ENCODE peak calls at places on chromosomes 4 and X, in six cellular contexts. O is stomach, P is A549, V is psoas muscle, Y is adrenal gland, A is H9. K is an unnamed sample.

GRCh38 chr4:84479663-84480062 is 19.4 kb downstream of the NKX6-1 start:
- DNase-seq in O (no peak), Y (no peak), A (peak), V (no peak), P (no peak), K (no peak)

GRCh38 chrX:119194631-119195030 is 41.5 kb upstream of the PGRMC1 start:
- DNase-seq in Y (no peak), P (no peak), A (no peak), O (no peak), V (no peak), K (no peak)

GRCh38 chr4:183384516-183384915 is 59.9 kb upstream of the CDKN2AIP start:
- DNase-seq in O (no peak), P (no peak), Y (no peak), V (no peak), A (no peak), K (no peak)

GRCh38 chrX:40207626-40208025 is 109.9 kb upstream of the BCOR start:
- DNase-seq in O (no peak), V (no peak), Y (no peak), A (no peak), P (no peak), K (no peak)

GRCh38 chr4:95428216-95429085 is 120.3 kb downstream of the UNC5C start:
- DNase-seq in V (no peak), Y (no peak), P (no peak), A (no peak), O (no peak), K (no peak)

GRCh38 chr4:23022032-23022431 is 329.3 kb downstream of the GBA3 start:
- DNase-seq in O (no peak), P (peak), V (no peak), Y (no peak), A (no peak), K (no peak)

GRCh38 chr4:185898413-185898812 is 86.4 kb upstream of the SORBS2 start:
- DNase-seq in A (no peak), O (no peak), V (no peak), P (no peak), Y (no peak), K (no peak)

GRCh38 chr4:17680559-17680958 is 66.1 kb downstream of the MED28 start:
- DNase-seq in O (no peak), Y (no peak), P (no peak), V (no peak), A (no peak), K (no peak)

GRCh38 chr4:187258651-187259401 is 535.2 kb upstream of the FAT1 start:
- DNase-seq in A (no peak), O (no peak), V (no peak), Y (no peak), P (no peak), K (no peak)

GRCh38 chrX:86455495-86455894 is 307.2 kb downstream of the DACH2 start:
- DNase-seq in O (no peak), P (no peak), Y (no peak), V (no peak), A (no peak), K (no peak)

GRCh38 chr4:2949782-2950125 is 13.5 kb downstream of the NOP14 start:
- DNase-seq in O (no peak), Y (no peak), A (no peak), P (no peak), V (no peak), K (no peak)

GRCh38 chr4:2948895-2949781 is 14.1 kb downstream of the NOP14 start:
- DNase-seq in O (peak), P (no peak), V (no peak), Y (peak), A (peak), K (no peak)

GRCh38 chr4:2947926-2948325 is 15.3 kb downstream of the NOP14 start:
- DNase-seq in Y (no peak), A (no peak), P (no peak), V (no peak), O (no peak), K (no peak)

GRCh38 chr4:2953496-2953895 is 9.7 kb downstream of the NOP14 start:
- DNase-seq in O (no peak), A (no peak), P (no peak), V (no peak), Y (peak), K (no peak)

GRCh38 chr4:2950221-2950989 is 12.8 kb downstream of the NOP14 start:
- DNase-seq in V (no peak), Y (peak), O (no peak), P (no peak), A (no peak), K (no peak)
- H3K27ac ChIP-seq in V (no peak), Y (no peak), O (no peak), P (no peak), A (no peak), K (no peak)

DNA sequence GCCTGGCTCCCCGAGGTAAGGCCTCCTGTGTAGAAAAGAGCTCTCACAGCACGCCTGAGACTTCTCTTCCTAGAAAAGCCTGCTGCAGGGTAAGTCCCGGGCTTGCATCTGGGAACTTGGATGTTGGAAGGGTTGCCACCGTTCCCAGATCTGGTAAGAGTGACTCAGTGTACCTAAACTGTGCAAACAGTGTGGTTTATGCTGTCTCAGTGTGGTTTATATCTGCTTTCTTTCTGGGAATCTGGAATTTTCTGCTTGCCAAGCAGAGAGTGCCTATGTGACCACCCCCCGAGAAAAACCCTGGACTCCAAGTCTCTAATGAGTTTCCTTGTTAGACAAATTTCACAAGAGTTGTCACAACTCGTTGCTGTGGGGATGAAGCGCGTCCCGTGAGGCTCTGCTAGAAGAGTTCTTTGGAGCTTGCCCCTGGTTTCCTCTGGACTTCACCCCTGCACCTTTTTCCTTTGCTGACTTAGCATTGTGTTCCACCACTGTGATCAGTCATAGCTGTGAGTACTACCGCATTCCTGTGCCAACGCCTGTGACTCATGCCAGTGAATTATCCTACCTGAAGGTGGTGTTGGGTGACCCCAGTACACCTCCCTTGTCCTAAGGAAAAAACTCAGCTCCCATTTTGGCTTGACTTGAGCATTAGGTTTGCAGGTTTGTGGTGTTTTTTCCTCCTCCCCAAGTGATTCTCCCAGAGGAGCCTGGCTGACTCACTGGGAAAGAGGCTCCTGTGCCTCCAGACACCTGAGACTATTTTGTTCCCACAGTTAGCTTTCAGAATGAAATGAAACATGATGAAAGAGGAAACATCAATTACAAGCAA is 14.5 kb downstream of the SLC2A9 start:
- DNase-seq in O (peak), V (no peak), A (no peak), Y (no peak), P (peak), K (no peak)
- H3K27ac ChIP-seq in O (peak), V (peak), A (no peak), Y (no peak), P (peak), K (peak)

DNA sequence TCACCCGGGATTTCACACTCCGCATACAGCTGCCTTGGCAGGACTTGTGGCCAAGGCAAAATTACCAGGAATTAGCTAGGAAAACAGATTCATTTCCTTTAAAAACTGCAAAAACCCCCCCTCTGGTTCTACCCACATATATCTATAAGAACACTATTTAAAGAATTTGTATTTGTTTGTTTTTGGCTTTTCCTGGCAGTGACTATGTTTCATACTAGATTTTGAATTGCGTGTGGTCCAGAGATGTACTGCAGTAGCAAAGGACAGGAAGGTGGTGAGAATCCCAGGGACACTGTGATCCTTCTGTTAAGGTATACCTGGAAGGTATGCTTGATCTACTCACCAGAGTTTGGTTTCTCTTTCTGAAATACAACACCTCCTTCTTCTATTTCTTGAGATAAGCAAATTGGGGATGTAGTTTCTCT is 129.6 kb upstream of the RASGEF1B start:
- DNase-seq in Y (no peak), P (no peak), A (no peak), V (no peak), O (no peak), K (no peak)
- H3K27ac ChIP-seq in Y (no peak), P (no peak), A (no peak), V (no peak), O (no peak), K (no peak)

DNA sequence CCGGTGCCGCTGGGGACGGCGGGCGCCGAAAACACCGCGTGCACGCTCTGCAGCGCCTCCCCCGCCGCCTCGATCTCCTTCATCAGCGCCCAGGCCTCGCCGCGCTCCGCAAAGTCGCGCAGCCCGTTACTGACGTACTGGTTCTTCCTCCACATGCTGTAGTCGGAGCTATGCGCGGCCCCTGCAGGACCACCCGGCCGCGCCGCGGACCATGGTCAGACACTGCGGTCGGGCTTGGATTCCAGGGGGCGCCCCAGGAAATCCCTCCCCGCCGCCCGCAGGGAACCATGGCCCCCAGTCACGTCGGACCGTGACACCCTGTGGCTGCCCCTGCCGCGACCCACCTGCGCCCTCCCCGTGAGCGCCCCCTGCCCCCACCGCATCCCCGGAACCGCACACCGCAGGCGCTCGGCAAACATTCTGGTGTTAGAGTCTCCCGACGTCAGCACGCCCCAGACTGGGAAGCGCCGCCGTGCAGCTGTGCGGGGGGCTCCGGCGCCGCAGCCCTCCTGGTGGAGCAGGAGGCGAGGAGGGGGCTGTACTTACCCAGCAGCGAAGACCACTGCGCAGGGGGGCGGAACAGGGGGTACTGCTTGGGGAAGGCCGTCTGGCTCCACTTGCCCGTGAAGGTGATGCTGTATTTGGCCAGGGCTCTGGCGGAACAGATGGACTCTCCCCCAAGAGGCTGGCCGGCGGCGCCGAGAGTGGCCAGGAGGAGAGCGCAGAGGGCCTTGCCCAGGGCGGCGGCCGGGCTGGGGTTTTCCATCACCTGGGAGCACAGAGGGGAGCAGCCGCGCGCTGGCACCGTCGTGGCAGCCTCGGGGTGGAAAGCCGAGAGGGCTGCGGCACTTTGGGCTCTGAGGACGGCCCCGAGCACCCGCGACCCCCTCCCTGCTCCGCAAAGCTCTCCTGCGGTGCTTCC is 816 bp downstream of the SPON2 start:
- DNase-seq in Y (peak), V (peak), O (no peak), A (peak), P (no peak), K (no peak)
- H3K27ac ChIP-seq in Y (no peak), V (no peak), O (peak), A (no peak), P (peak), K (no peak)

GRCh38 chr4:82893942-82894341 is 3.0 kb upstream of the SEC31A start:
- DNase-seq in O (no peak), V (no peak), A (no peak), P (no peak), Y (no peak), K (no peak)
- H3K27ac ChIP-seq in O (no peak), V (no peak), A (no peak), P (no peak), Y (no peak), K (no peak)

DNA sequence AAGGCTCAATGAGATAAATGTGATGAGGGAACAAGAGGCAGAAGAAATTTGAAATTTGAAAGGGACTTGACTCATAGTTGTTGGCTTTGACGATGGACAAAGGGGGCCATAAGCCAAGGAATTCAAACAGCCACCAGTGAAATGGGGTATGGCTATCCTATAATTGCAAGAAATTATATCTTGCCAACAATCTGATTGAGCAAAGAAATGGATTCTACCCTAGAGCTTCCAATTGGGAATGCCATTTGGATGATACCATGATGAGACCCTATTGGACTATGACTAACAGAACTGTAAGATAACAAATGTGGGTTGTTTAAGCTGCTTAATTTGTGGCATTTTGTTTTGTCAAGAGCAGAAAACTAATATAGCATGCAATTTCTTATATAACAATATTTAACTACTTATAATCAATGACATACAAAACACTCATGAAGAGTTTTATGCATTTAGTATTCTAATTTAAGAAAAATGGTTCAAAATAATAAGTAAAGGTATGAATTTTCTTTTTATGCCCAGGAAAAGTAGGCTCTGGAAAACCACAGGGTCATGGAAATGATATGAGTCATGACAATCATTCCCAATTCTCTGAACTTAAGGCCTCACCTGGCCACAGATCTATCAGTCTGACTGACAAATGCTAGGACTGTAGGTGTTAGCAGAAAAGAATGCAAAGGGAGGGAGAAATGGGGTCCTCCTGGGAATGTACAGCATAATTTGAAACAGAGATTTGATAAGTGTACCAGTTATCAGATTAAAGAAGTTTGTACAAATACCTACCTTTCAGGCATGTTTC is 270.3 kb upstream of the ARSJ start:
- DNase-seq in P (no peak), O (no peak), V (no peak), Y (no peak), A (no peak), K (no peak)
- H3K27ac ChIP-seq in P (no peak), O (no peak), V (no peak), Y (no peak), A (no peak), K (no peak)

GRCh38 chr4:73606465-73606974 is 13.7 kb downstream of the RASSF6 start:
- DNase-seq in O (no peak), V (no peak), A (no peak), Y (no peak), P (no peak), K (no peak)

GRCh38 chr4:73612032-73612431 is 8.2 kb downstream of the RASSF6 start:
- DNase-seq in P (no peak), A (no peak), V (no peak), O (no peak), Y (no peak), K (no peak)

GRCh38 chr4:73608677-73609594 is 11.3 kb downstream of the RASSF6 start:
- DNase-seq in Y (no peak), A (no peak), V (no peak), P (no peak), O (no peak), K (no peak)

GRCh38 chr4:73607375-73608026 is 12.7 kb downstream of the RASSF6 start:
- DNase-seq in V (no peak), A (no peak), O (no peak), P (no peak), Y (no peak), K (no peak)

GRCh38 chr4:73609688-73610087 is 10.5 kb downstream of the RASSF6 start:
- DNase-seq in P (no peak), O (no peak), Y (no peak), A (no peak), V (no peak), K (no peak)
- H3K27ac ChIP-seq in P (peak), O (peak), Y (no peak), A (no peak), V (no peak), K (no peak)

GRCh38 chrX:129748265-129748664 is 9.5 kb downstream of the XPNPEP2 start:
- DNase-seq in A (no peak), O (no peak), V (no peak), P (no peak), Y (peak), K (no peak)
- H3K27ac ChIP-seq in A (no peak), O (no peak), V (no peak), P (no peak), Y (no peak), K (no peak)

DNA sequence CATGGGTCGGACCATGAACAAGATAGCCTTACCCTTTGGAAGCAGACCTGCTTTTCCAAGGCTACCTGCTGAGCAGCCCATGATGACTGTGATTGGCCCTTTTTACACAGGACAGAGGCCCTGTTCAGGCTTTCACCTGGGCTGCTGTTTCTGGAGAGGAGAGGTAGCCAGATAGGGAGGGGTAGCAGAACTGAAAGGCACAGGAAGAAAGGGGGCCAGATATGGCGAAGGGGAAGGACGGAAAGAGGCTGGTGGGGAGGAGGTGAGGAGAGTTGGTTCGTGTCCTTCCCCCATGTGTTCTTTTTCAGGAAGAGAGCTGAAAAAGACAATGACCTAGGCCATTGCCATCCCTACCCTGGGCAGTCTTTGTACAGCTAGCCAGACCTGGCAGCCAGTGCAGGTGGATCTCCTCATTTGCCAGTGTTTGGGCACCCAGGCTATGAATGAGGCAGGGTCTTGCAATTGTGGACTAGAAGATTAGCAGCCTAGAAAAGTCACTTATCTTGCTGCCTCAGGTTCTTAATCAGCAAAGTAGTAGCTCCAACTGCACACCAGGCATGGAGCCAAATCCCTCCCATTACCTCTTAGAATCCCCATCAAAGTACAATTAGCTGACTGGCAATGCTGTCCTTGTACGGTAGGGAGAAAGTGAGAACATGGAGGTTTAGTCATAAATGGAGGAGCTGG is 139.6 kb downstream of the AMMECR1 start:
- DNase-seq in P (no peak), V (no peak), A (no peak), O (peak), Y (no peak), K (no peak)
- H3K27ac ChIP-seq in P (peak), V (no peak), A (no peak), O (no peak), Y (no peak), K (no peak)

K was measured in caudate nucleus.